ENCODE peak calls at places on chromosomes 3 and 15, in five cellular contexts. Z is spleen, O is GM23338, N is H1, C is K562. F is an unnamed sample.

GRCh38 chr3:149572796-149573414 is 84.9 kb downstream of the WWTR1 start:
- DNase-seq in O (no peak), Z (no peak), N (no peak), C (no peak), F (no peak)

GRCh38 chr3:130960139-130960779 is 66.4 kb downstream of the ASTE1 start:
- DNase-seq in O (no peak), N (no peak), C (no peak), Z (no peak), F (no peak)

GRCh38 chr15:101540480-101541239 is 51.2 kb upstream of the PCSK6 start:
- DNase-seq in C (no peak), O (no peak), Z (no peak), N (no peak), F (no peak)

GRCh38 chr3:487580-487979 is 291.0 kb downstream of the CHL1 start:
- DNase-seq in N (no peak), C (no peak), O (no peak), Z (no peak), F (no peak)

GRCh38 chr15:69304176-69304533 is 5.4 kb downstream of the PAQR5 start:
- DNase-seq in C (no peak), Z (no peak), N (no peak), O (no peak), F (no peak)

GRCh38 chr15:39362832-39363561 is 217.9 kb upstream of the THBS1 start:
- DNase-seq in N (no peak), C (no peak), O (no peak), Z (no peak), F (no peak)

GRCh38 chr3:66303556-66303955 is 82.8 kb downstream of the SLC25A26 start:
- DNase-seq in C (no peak), O (no peak), N (no peak), Z (no peak), F (no peak)

GRCh38 chr3:151890721-151891141 is 17.3 kb downstream of the SUCNR1 start:
- DNase-seq in C (no peak), O (no peak), N (no peak), Z (no peak), F (peak)

GRCh38 chr3:172317481-172317880 is 130.8 kb downstream of the GHSR start:
- DNase-seq in C (no peak), N (no peak), O (no peak), Z (no peak), F (no peak)

GRCh38 chr15:33608714-33609113 is 297.9 kb downstream of the RYR3 start:
- DNase-seq in N (no peak), Z (no peak), C (no peak), O (peak), F (no peak)

GRCh38 chr3:158121295-158121694 is 11.4 kb downstream of the RSRC1 start:
- DNase-seq in N (no peak), C (no peak), Z (no peak), O (no peak), F (no peak)

GRCh38 chr3:64224826-64225606 is at the start of gene PRICKLE2:
- DNase-seq in C (no peak), O (peak), N (no peak), Z (peak), F (no peak)

GRCh38 chr15:68389936-68390790 is 41.8 kb downstream of the ITGA11 start:
- DNase-seq in C (no peak), O (no peak), Z (no peak), N (peak), F (no peak)

GRCh38 chr3:127141921-127142730 is 50.8 kb upstream of the PRR23E start:
- DNase-seq in C (no peak), Z (peak), N (peak), O (no peak), F (no peak)

GRCh38 chr15:48644498-48644826 is 1.0 kb downstream of the FBN1 start:
- DNase-seq in O (no peak), Z (no peak), N (no peak), C (no peak), F (no peak)

GRCh38 chr3:75192065-75192658 is 472.0 kb upstream of the FRG2C start:
- DNase-seq in O (peak), Z (no peak), C (peak), N (peak), F (no peak)

GRCh38 chr3:178436773-178437172 is 99.5 kb upstream of the KCNMB2 start:
- DNase-seq in Z (no peak), N (no peak), O (peak), C (peak), F (no peak)

GRCh38 chr3:172073262-172073915 is 34.0 kb downstream of the FNDC3B start:
- DNase-seq in N (no peak), C (no peak), O (no peak), Z (no peak), F (no peak)

GRCh38 chr15:92018535-92019239 is 165.2 kb downstream of the SLCO3A1 start:
- DNase-seq in Z (no peak), C (no peak), O (no peak), N (no peak), F (no peak)

DNA sequence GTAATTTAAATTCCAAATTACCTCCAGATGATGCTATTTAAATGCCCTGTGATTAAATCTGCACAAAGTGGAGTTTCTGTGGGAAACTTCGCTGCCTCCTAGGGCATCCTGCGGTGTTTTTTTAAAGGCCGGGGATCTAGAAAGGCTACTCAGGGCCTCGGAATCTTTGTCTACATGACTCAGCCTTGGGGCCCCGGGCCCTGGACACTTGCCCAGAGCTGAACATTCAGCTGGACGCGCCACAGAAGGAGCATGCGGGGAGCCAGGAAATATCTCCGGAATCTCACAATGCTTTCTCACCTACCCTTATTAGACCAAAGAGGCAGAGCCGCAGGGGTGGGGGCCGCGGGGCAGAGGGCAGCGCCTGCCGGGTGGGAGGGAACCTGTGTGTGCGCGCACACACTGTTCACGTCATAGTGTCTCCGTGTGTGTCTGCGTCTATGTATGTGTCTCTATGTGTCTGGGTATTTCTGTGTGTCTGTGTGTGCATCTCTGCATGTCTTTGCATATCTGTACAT is 145.5 kb upstream of the TPM1 start:
- DNase-seq in C (peak), O (no peak), Z (no peak), N (no peak), F (no peak)
- TF ChIP-seq POLR2AphosphoS5 in C (no peak), O (no peak), Z (peak), N (no peak), F (no peak)

GRCh38 chr3:9715764-9716437 is 12.3 kb downstream of the CPNE9 start:
- DNase-seq in N (no peak), C (peak), O (peak), Z (no peak), F (peak)
- TF ChIP-seq POLR2AphosphoS5 in N (no peak), C (peak), O (no peak), Z (no peak), F (peak)

DNA sequence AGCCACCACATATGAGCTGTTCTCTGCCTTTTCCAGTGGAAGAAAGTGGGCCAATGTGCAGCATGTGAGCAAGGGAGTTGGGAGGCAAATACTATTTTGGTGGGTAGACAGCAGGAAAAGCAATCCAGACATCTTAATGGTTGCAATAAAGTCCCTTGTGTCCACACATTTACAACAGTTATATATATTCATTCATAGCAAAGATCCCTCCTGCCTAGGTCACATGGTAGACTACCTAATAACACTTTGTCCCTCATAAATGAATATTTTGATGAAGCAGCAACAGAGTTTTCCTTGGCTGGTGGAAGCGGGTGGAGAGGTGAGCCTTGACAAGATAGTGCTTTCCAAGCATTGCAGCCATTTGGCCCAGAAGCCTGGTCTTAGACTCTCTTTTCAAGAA is 6.2 kb upstream of the NSMCE3 start:
- DNase-seq in N (no peak), O (no peak), C (no peak), Z (no peak), F (no peak)
- TF ChIP-seq POLR2AphosphoS5 in N (no peak), O (no peak), C (no peak), Z (no peak), F (no peak)

GRCh38 chr3:56801597-56802410 is at the start of gene ARHGEF3:
- DNase-seq in N (peak), O (peak), C (peak), Z (peak), F (peak)
- TF ChIP-seq POLR2AphosphoS5 in N (peak), O (peak), C (no peak), Z (peak), F (no peak)

GRCh38 chr3:194129581-194130133 is 6.3 kb upstream of the HES1 start:
- DNase-seq in C (no peak), O (peak), Z (peak), N (peak), F (no peak)
- TF ChIP-seq POLR2AphosphoS5 in C (no peak), O (no peak), Z (no peak), N (no peak), F (no peak)

DNA sequence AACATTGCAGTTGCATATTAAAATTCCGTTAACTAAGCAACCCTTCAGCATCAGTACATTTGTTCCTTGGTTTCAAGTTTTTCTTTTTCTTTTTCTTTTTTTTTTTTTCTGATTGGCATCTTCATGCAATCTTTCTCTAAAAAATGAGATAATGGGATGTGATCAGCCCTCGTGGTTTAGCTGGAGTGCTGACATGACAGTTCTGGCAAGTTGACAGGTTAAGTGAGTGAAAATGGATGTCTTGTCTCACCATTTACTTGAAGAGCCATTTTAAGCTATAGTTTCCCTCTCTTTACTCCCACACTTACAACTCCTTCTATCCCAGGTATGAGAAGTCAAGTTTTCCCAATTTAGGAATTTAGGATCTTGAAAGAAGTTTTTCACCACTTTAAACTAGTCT is 495.2 kb downstream of the ROBO2 start:
- DNase-seq in O (no peak), N (no peak), Z (no peak), C (no peak), F (no peak)
- TF ChIP-seq POLR2AphosphoS5 in O (no peak), N (no peak), Z (no peak), C (no peak), F (no peak)

GRCh38 chr3:39096775-39097174 is 10.7 kb downstream of the GORASP1 start:
- DNase-seq in O (peak), Z (no peak), C (no peak), N (peak), F (no peak)

GRCh38 chr3:39095778-39096177 is 11.6 kb downstream of the GORASP1 start:
- DNase-seq in C (no peak), Z (no peak), N (peak), O (no peak), F (no peak)

GRCh38 chr3:39098473-39099000 is 8.9 kb downstream of the GORASP1 start:
- DNase-seq in N (peak), C (no peak), Z (no peak), O (no peak), F (no peak)

GRCh38 chr3:39097716-39098472 is 9.5 kb downstream of the GORASP1 start:
- DNase-seq in Z (no peak), N (peak), O (no peak), C (no peak), F (no peak)

GRCh38 chr3:39095146-39095677 is 12.2 kb downstream of the GORASP1 start:
- DNase-seq in N (peak), C (no peak), Z (no peak), O (no peak), F (no peak)
- TF ChIP-seq POLR2AphosphoS5 in N (no peak), C (no peak), Z (no peak), O (no peak), F (no peak)

GRCh38 chr3:169146866-169147245 is 516.7 kb downstream of the MECOM start:
- DNase-seq in O (no peak), Z (no peak), C (no peak), N (no peak), F (no peak)

GRCh38 chr3:169146112-169146665 is 517.3 kb downstream of the MECOM start:
- DNase-seq in N (peak), Z (peak), O (peak), C (peak), F (no peak)

GRCh38 chr3:169145551-169145950 is 518.0 kb downstream of the MECOM start:
- DNase-seq in Z (no peak), O (no peak), N (no peak), C (no peak), F (no peak)

GRCh38 chr3:169148448-169149348 is 514.8 kb downstream of the MECOM start:
- DNase-seq in N (no peak), C (peak), Z (no peak), O (peak), F (no peak)

GRCh38 chr3:169147246-169148008 is 516.1 kb downstream of the MECOM start:
- DNase-seq in Z (peak), C (peak), N (peak), O (peak), F (no peak)
- TF ChIP-seq POLR2AphosphoS5 in Z (peak), C (no peak), N (no peak), O (no peak), F (no peak)